ENCODE peak calls at places on chromosomes 6 and 20, in ten cellular contexts. D is NCI-H510A treated with DMSO at 0.1 percent for 48 hours; B is SHP77; N is AG04450; M is T47D; E is NCI-H748 treated with DMSO at 0.1 percent for 48 hours; V is fibroblast of the aortic adventitia; T is activated CD4-positive, CD25-positive, alpha-beta regulatory T cell; F is uterus; K is H54. X is an unnamed sample.

GRCh38 chr20:34512266-34512954 is 3.8 kb upstream of the DYNLRB1 start:
- DNase-seq in N (no peak), T (no peak), E (no peak), B (no peak), D (no peak), V (no peak), K (no peak), M (no peak), F (no peak), X (no peak)

GRCh38 chr6:26484161-26484560 is 15.9 kb upstream of the BTN1A1 start:
- DNase-seq in N (no peak), F (no peak), T (no peak), B (no peak), K (no peak), E (no peak), V (no peak), D (no peak), M (no peak), X (no peak)

GRCh38 chr6:135280375-135281136 is 99.4 kb downstream of the MYB start:
- DNase-seq in T (no peak), F (no peak), N (peak), K (no peak), E (no peak), B (peak), M (no peak), D (peak), V (peak), X (no peak)

GRCh38 chr6:39102024-39102820 is 12.8 kb downstream of the SAYSD1 start:
- DNase-seq in N (peak), D (no peak), M (peak), B (no peak), F (no peak), V (peak), E (peak), K (no peak), T (no peak), X (no peak)

GRCh38 chr6:11711994-11712698 is 66.5 kb downstream of the ADTRP start:
- DNase-seq in B (no peak), T (no peak), E (no peak), V (no peak), F (no peak), K (no peak), D (no peak), N (no peak), M (no peak), X (no peak)

GRCh38 chr20:34566978-34567884 is 8.7 kb downstream of the MAP1LC3A start:
- DNase-seq in B (no peak), K (no peak), D (no peak), E (no peak), M (no peak), T (no peak), F (no peak), V (no peak), N (no peak), X (no peak)

GRCh38 chr20:54624701-54625472 is 149.5 kb downstream of the DOK5 start:
- DNase-seq in E (no peak), T (no peak), V (peak), F (no peak), N (no peak), D (no peak), K (no peak), B (no peak), M (no peak), X (peak)

GRCh38 chr6:169029861-169030260 is 223.8 kb downstream of the THBS2 start:
- DNase-seq in E (no peak), N (no peak), K (no peak), V (peak), T (no peak), F (no peak), B (no peak), D (no peak), M (no peak), X (no peak)

GRCh38 chr6:143535189-143535614 is 23.7 kb upstream of the FUCA2 start:
- DNase-seq in K (no peak), F (no peak), M (no peak), E (no peak), T (no peak), N (no peak), V (no peak), B (no peak), D (no peak), X (no peak)

GRCh38 chr6:155949256-155949655 is 493.6 kb upstream of the NOX3 start:
- DNase-seq in V (no peak), M (no peak), B (no peak), D (no peak), F (no peak), K (no peak), E (no peak), T (no peak), N (no peak), X (no peak)

GRCh38 chr6:40389176-40389767 is 197.9 kb downstream of the LRFN2 start:
- DNase-seq in E (no peak), F (no peak), M (no peak), K (no peak), D (no peak), B (no peak), T (no peak), V (no peak), N (no peak), X (no peak)

GRCh38 chr20:39070484-39071231 is 108.5 kb downstream of the DHX35 start:
- DNase-seq in T (no peak), B (no peak), N (no peak), E (no peak), D (no peak), V (peak), F (no peak), M (no peak), K (peak), X (no peak)

X was measured in heart right ventricle.